ENCODE peak calls at places on chromosomes 7 and 10, in six cellular contexts. B, W, H, J, E and I are unnamed samples.

GRCh38 chr7:2861509-2861908 is 17.4 kb upstream of the GNA12 start:
- DNase-seq in W (no peak), E (no peak), J (no peak), B (no peak), H (no peak), I (no peak)

GRCh38 chr7:4730971-4731370 is 44.5 kb upstream of the AP5Z1 start:
- DNase-seq in H (no peak), B (no peak), W (no peak), E (no peak), J (no peak), I (no peak)

GRCh38 chr10:124003070-124003419 is 90.4 kb downstream of the CHST15 start:
- DNase-seq in H (no peak), W (no peak), B (no peak), E (no peak), J (no peak), I (no peak)

GRCh38 chr10:3415038-3415736 is 242.6 kb upstream of the PITRM1 start:
- DNase-seq in J (no peak), B (no peak), H (no peak), W (no peak), E (no peak), I (no peak)

GRCh38 chr10:30190831-30191552 is 131.6 kb upstream of the JCAD start:
- DNase-seq in J (no peak), E (no peak), B (no peak), W (no peak), H (no peak), I (no peak)

GRCh38 chr10:70510904-70511303 is 32.3 kb downstream of the PALD1 start:
- DNase-seq in E (no peak), J (no peak), W (no peak), H (no peak), B (no peak), I (no peak)

GRCh38 chr7:131226116-131226562 is 101.5 kb upstream of the MKLN1 start:
- DNase-seq in W (no peak), E (no peak), J (no peak), B (no peak), H (peak), I (no peak)

GRCh38 chr10:133396035-133396624 is 2.2 kb downstream of the MTG1 start:
- DNase-seq in H (no peak), E (no peak), W (no peak), J (peak), B (no peak), I (no peak)

GRCh38 chr7:101941481-101942383 is 124.3 kb downstream of the CUX1 start:
- DNase-seq in W (no peak), H (peak), J (peak), B (peak), E (peak), I (peak)

GRCh38 chr10:130025811-130026510 is 61.9 kb upstream of the EBF3 start:
- DNase-seq in W (no peak), H (no peak), E (no peak), B (no peak), J (no peak), I (no peak)

GRCh38 chr7:2689951-2690705 is 2.1 kb downstream of the AMZ1 start:
- DNase-seq in E (peak), B (peak), W (no peak), H (no peak), J (no peak), I (peak)

GRCh38 chr10:76408646-76409045 is 977.2 kb downstream of the LRMDA start:
- DNase-seq in J (no peak), B (no peak), W (no peak), H (no peak), E (no peak), I (no peak)

GRCh38 chr10:21518629-21519321 is 6.7 kb downstream of the SKIDA1 start:
- DNase-seq in H (no peak), B (no peak), E (no peak), J (peak), W (peak), I (no peak)

GRCh38 chr7:139092090-139092796 is 17.3 kb downstream of the ZC3HAV1 start:
- DNase-seq in E (no peak), B (no peak), J (no peak), H (no peak), W (no peak), I (no peak)

GRCh38 chr7:112199035-112199655 is 7.1 kb downstream of the DOCK4 start:
- DNase-seq in J (peak), W (no peak), E (peak), B (no peak), H (no peak), I (peak)

GRCh38 chr7:55109384-55110167 is 90.8 kb downstream of the EGFR start:
- DNase-seq in B (no peak), J (peak), E (peak), W (no peak), H (no peak), I (peak)

GRCh38 chr7:25196132-25196896 is 32.0 kb downstream of the NPVF start:
- DNase-seq in H (peak), B (no peak), W (no peak), E (no peak), J (no peak), I (no peak)

GRCh38 chr7:906776-907157 is 30.4 kb downstream of the GET4 start:
- DNase-seq in B (no peak), E (no peak), W (no peak), H (no peak), J (no peak), I (no peak)

GRCh38 chr10:121662531-121662930 is 64.3 kb upstream of the FGFR2 start:
- DNase-seq in B (no peak), W (no peak), H (no peak), J (no peak), E (no peak), I (no peak)

GRCh38 chr10:121661451-121661851 is 63.2 kb upstream of the FGFR2 start:
- DNase-seq in E (no peak), B (no peak), J (no peak), H (no peak), W (no peak), I (no peak)

GRCh38 chr10:121665809-121666208 is 67.6 kb upstream of the FGFR2 start:
- DNase-seq in W (no peak), B (no peak), E (no peak), J (no peak), H (no peak), I (no peak)

GRCh38 chr10:121664671-121665070 is 66.4 kb upstream of the FGFR2 start:
- DNase-seq in W (no peak), H (no peak), B (no peak), J (peak), E (no peak), I (no peak)

DNA sequence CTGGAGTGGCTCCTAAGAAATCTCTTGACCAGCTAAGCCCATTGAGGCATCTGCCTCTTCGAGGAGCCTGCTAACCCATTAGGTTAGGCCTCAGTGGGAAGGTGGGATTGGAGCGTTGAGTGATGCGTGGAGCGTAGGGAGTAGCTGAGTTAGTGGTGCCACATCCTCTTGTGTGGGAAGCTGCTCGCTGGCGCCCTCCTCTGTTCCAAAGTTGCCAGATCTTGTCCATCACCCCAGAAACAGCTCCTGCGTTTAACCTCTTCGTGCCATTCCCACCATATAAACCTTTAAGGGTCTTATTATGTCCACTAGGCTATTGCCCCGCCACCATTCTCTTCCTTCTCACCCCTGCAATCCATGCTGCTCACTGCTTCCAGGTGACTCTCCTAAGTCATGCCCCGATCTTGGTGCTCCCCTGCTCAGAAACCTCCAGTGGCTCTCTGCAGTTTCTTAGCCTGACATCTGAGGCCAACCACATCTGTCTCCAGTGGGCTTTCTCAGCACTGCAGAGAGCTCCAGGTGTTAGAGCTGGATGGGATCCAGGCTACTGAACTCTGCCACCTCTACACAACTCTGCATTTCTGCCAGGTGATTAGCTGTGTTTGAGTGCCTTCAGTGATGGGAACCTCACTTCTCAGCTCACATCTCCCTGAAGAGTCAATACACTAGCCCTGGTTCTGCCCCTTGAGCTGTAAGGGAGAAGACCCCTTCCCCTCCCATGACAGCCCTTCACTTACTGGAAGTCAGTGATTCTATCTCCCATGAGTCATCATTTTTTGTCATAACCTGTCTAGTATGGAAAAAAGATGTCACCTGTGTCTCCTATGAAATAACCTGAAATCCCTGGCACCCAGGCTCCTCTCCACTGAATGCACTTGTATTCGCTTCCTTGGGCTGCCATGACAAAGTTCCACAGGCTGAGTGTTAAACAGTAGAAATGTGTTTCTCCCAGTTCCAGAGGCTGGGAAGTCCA is 65.0 kb upstream of the FGFR2 start:
- DNase-seq in J (peak), B (no peak), W (peak), E (no peak), H (no peak), I (no peak)
- TF ChIP-seq CTCF in J (peak), B (no peak), W (peak), E (no peak), H (no peak), I (peak)

GRCh38 chr7:135235841-135236240 is 2.2 kb downstream of the STRA8 start:
- DNase-seq in W (no peak), J (no peak), B (no peak), E (no peak), H (no peak), I (no peak)

GRCh38 chr7:135240446-135240845 is 6.8 kb downstream of the STRA8 start:
- DNase-seq in J (no peak), B (no peak), E (no peak), H (no peak), W (no peak), I (no peak)

GRCh38 chr7:135236727-135237126 is 3.1 kb downstream of the STRA8 start:
- DNase-seq in W (no peak), J (no peak), B (no peak), H (no peak), E (no peak), I (no peak)

GRCh38 chr7:135239263-135239662 is 5.6 kb downstream of the STRA8 start:
- DNase-seq in J (no peak), W (no peak), E (no peak), B (no peak), H (no peak), I (no peak)

GRCh38 chr7:135238112-135238744 is 4.6 kb downstream of the STRA8 start:
- DNase-seq in B (no peak), E (no peak), H (peak), W (no peak), J (no peak), I (no peak)
- TF ChIP-seq CTCF in B (peak), E (peak), H (peak), W (peak), J (peak), I (peak)

DNA sequence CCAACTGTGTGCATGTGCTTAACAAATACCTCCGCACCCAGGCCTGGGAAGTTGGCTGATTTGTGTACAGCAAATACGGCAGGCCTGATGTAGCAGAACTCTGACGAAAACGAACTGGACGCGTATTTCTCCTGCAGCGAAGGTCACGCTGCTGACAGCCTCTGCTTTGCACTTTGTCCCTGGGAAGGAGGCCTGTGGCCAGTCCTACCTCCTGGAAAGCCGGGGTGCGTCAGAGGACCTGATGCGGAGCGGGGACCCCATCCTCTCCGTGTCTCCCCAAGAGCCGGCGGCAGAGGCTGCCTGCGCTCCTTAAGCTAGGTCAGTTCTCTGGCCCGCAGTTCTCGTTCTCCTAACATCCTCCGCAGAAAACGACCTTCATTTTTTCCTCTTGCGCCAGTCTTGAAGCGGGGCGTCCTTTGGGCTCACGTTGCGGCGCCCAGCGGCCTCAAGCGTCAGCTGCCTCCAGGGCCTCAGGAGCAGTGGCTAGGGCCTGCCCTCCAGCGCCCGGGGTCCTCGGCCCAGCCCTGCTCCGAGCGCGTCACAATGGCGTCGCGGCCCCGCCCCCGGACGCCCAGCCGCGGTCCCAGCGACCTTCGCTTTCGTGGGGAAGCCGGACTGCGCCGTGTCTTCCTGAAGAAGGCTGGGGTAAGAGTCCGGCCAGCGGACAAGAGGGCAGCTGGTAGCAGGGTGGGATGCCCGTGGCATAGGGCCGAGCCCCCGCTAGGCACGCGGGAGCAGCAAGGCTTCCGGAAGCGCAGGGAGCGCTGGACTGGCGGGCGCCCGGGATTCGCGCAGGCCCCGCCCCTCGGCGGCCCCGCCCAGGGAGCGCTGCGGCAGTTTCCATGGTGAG is at the start of gene ZNF487:
- DNase-seq in W (peak), B (peak), J (peak), E (peak), H (peak), I (peak)
- TF ChIP-seq CTCF in W (peak), B (peak), J (no peak), E (peak), H (no peak), I (peak)

DNA sequence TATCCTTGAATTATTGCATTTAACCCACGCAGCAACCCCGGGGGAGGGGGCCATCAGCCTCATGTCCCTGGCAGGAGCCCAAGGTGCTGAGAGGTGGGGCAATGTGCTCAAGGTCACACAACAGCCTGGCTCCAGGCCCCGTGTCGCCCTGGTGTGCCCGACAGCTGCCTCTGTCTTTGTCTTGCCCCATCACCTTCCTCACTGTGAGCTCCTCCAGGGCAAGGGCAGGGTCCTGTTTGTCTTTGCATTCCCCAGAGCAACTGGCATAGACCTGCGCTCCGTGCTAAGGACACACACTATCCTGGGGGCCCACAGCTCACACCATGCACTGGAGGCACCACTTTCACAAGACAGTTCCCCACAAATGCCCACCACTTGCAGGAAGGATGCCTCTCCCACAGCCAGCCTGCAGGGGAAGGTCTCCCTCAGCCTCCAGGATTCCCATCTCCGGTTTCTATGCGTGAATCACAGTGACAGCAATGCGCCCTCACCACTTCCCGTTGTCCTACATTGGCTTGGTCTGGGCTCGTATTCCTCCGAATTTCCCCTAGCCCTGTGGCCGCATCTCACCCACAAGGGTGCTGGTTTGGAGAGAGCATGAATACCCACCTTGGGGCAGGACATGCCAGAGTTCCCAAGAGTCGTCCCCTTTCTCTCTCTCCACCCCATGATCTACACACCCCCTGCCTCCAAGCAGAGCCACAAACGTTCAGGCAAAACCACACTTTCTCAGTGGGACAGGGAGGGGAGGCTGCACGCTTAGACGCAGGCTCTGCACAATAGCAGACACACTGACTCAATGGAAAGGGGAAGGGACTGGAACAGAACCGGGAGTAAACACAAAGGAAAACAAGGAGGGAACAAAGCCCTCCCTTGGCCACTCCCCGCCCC is 10.3 kb downstream of the ITPRIP start:
- DNase-seq in W (no peak), B (peak), J (peak), H (no peak), E (peak), I (peak)
- TF ChIP-seq CTCF in W (peak), B (peak), J (no peak), H (no peak), E (peak), I (peak)